ENCODE peak calls at places on chromosomes 7 and 10, in five cellular contexts. F, M, I, B and Q are unnamed samples.

GRCh38 chr10:69517271-69517848 is 55.9 kb downstream of the NEUROG3 start:
- DNase-seq in F (no peak), M (no peak), I (no peak), B (no peak), Q (no peak)

GRCh38 chr7:22698762-22699161 is 28.2 kb upstream of the IL6 start:
- DNase-seq in F (no peak), M (no peak), I (no peak), B (no peak), Q (no peak)

GRCh38 chr7:121088870-121089269 is 100.4 kb downstream of the CPED1 start:
- DNase-seq in F (no peak), M (no peak), I (no peak), B (no peak), Q (no peak)

GRCh38 chr7:93799750-93800357 is 90.7 kb downstream of the TFPI2 start:
- DNase-seq in F (no peak), M (no peak), I (no peak), B (peak; percentile 19), Q (no peak)

GRCh38 chr10:66982792-66983481 is 57.1 kb downstream of the LRRTM3 start:
- DNase-seq in F (no peak), M (no peak), I (no peak), B (no peak), Q (no peak)

GRCh38 chr7:101567231-101567630 is 61.9 kb downstream of the MYL10 start:
- DNase-seq in F (no peak), M (no peak), I (no peak), B (no peak), Q (no peak)

GRCh38 chr10:43057231-43057711 is 19.6 kb upstream of the RET start:
- DNase-seq in F (no peak), M (no peak), I (peak; percentile 15), B (no peak), Q (no peak)

GRCh38 chr10:5323446-5323845 is 41.3 kb upstream of the UCN3 start:
- DNase-seq in F (no peak), M (no peak), I (no peak), B (no peak), Q (no peak)

GRCh38 chr7:79984210-79984609 is 150.4 kb upstream of the GNAI1 start:
- DNase-seq in F (no peak), M (no peak), I (no peak), B (no peak), Q (no peak)

GRCh38 chr7:151520419-151521229 is 929 bp upstream of the RHEB start:
- DNase-seq in F (peak; percentile 21), M (no peak), I (peak; percentile 61), B (no peak), Q (peak; percentile 23)

GRCh38 chr7:120273476-120273975 is 551 bp downstream of the KCND2 start:
- DNase-seq in F (no peak), M (no peak), I (peak; percentile 33), B (peak; percentile 56), Q (no peak)

GRCh38 chr10:17003666-17004065 is 125.9 kb downstream of the CUBN start:
- DNase-seq in F (no peak), M (no peak), I (no peak), B (no peak), Q (no peak)

GRCh38 chr10:104035107-104035816 is 50.4 kb downstream of the COL17A1 start:
- DNase-seq in F (no peak), M (no peak), I (no peak), B (no peak), Q (no peak)

GRCh38 chr10:13636776-13637175 is 50.0 kb downstream of the PRPF18 start:
- DNase-seq in F (no peak), M (no peak), I (no peak), B (no peak), Q (no peak)